ENCODE peak calls at places on chromosome 17, in five cellular contexts. One of them, this sample, is unnamed. For H3K36me3 and H3K4me1, the result is how much of the 10 kb centered on the place peaks cover.

GRCh38 chr17:1766382-1767135 is 4.7 kb downstream of the SERPINF1 start:
- DNase-seq in vagina: no peak
- DNase-seq in heart right ventricle: peak
- DNase-seq in CD8-positive, alpha-beta memory T cell: no peak
- DNase-seq in pancreas: no peak
- DNase-seq in this sample: peak

GRCh38 chr17:77499699-77500435 is 359.1 kb downstream of the SEC14L1 start:
- DNase-seq in vagina: no peak
- DNase-seq in heart right ventricle: no peak
- DNase-seq in CD8-positive, alpha-beta memory T cell: no peak
- DNase-seq in pancreas: peak
- DNase-seq in this sample: peak

GRCh38 chr17:38469875-38470274 is 41.6 kb downstream of the ARHGAP23 start:
- DNase-seq in vagina: no peak
- DNase-seq in heart right ventricle: no peak
- DNase-seq in CD8-positive, alpha-beta memory T cell: no peak
- DNase-seq in pancreas: no peak
- DNase-seq in this sample: no peak

GRCh38 chr17:48567646-48568354 is 10.3 kb downstream of the HOXB4 start:
- DNase-seq in vagina: no peak
- DNase-seq in heart right ventricle: no peak
- DNase-seq in CD8-positive, alpha-beta memory T cell: no peak
- DNase-seq in pancreas: no peak
- DNase-seq in this sample: no peak

GRCh38 chr17:69561462-69561861 is 147.0 kb downstream of the MAP2K6 start:
- DNase-seq in vagina: no peak
- DNase-seq in heart right ventricle: no peak
- DNase-seq in CD8-positive, alpha-beta memory T cell: no peak
- DNase-seq in pancreas: no peak
- DNase-seq in this sample: no peak

GRCh38 chr17:76726231-76726765 is at the start of gene JMJD6:
- DNase-seq in vagina: no peak
- DNase-seq in heart right ventricle: peak
- DNase-seq in CD8-positive, alpha-beta memory T cell: no peak
- DNase-seq in pancreas: peak
- DNase-seq in this sample: peak

GRCh38 chr17:77254961-77255741 is 114.4 kb downstream of the SEC14L1 start:
- DNase-seq in vagina: no peak
- DNase-seq in heart right ventricle: no peak
- DNase-seq in CD8-positive, alpha-beta memory T cell: no peak
- DNase-seq in pancreas: peak
- DNase-seq in this sample: peak

GRCh38 chr17:31074772-31075538 is 19.8 kb upstream of the NF1 start:
- DNase-seq in vagina: no peak
- DNase-seq in heart right ventricle: no peak
- DNase-seq in CD8-positive, alpha-beta memory T cell: no peak
- DNase-seq in pancreas: no peak
- DNase-seq in this sample: no peak

GRCh38 chr17:37671028-37671812 is 28.0 kb upstream of the DDX52 start:
- DNase-seq in vagina: peak
- DNase-seq in heart right ventricle: no peak
- DNase-seq in CD8-positive, alpha-beta memory T cell: no peak
- DNase-seq in pancreas: no peak
- DNase-seq in this sample: no peak

GRCh38 chr17:21283482-21284318 is 811 bp upstream of the MAP2K3 start:
- DNase-seq in vagina: no peak
- DNase-seq in heart right ventricle: no peak
- DNase-seq in CD8-positive, alpha-beta memory T cell: no peak
- DNase-seq in pancreas: peak
- DNase-seq in this sample: peak

GRCh38 chr17:12510535-12510934 is 155.2 kb upstream of the MYOCD start:
- DNase-seq in vagina: no peak
- DNase-seq in heart right ventricle: no peak
- DNase-seq in CD8-positive, alpha-beta memory T cell: no peak
- DNase-seq in pancreas: no peak
- DNase-seq in this sample: no peak

GRCh38 chr17:30950669-30951399 is 20.0 kb upstream of the RNF135 start:
- DNase-seq in vagina: no peak
- DNase-seq in heart right ventricle: peak
- DNase-seq in CD8-positive, alpha-beta memory T cell: no peak
- DNase-seq in pancreas: peak
- DNase-seq in this sample: peak

DNA sequence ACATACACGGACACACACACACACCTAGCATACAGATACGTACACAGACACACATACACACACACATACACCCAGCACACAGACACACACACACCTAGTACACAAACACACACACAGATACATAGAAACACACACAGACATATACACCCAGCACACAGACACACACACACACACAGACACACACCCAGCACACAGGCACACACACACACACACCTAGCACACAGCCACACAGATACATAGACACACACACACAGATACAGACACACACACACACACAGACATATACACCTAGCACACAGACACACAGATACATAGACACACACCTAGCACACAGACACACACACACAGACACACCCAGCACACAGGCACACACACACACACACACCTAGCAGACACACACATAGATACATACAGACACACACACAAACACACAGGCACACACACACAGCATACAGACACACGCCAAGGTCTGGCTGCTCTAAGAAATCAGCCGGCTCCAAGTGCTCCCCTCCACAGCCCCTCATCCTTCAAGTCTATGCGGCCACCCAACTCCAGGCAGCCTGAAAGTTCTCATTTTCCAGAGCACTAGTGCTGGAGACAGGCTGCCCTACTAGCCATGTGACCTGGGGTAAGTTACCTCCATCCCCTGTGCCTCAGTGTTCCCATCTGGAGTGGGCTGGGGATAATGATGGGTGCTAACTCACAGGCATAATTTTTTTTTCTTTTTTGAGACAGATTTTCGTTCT is 13.2 kb downstream of the NR1D1 start:
- DNase-seq in vagina: no peak
- DNase-seq in heart right ventricle: no peak
- DNase-seq in CD8-positive, alpha-beta memory T cell: no peak
- DNase-seq in pancreas: no peak
- DNase-seq in this sample: peak
- H3K36me3 ChIP-seq in vagina: half or more
- H3K36me3 ChIP-seq in heart right ventricle: half or more
- H3K36me3 ChIP-seq in CD8-positive, alpha-beta memory T cell: under half
- H3K36me3 ChIP-seq in pancreas: under half
- H3K36me3 ChIP-seq in this sample: half or more

GRCh38 chr17:50682938-50683337 is 24.8 kb downstream of the ANKRD40 start:
- DNase-seq in vagina: no peak
- DNase-seq in heart right ventricle: no peak
- DNase-seq in CD8-positive, alpha-beta memory T cell: no peak
- DNase-seq in pancreas: no peak
- DNase-seq in this sample: no peak
- H3K4me1 ChIP-seq in vagina: under half
- H3K4me1 ChIP-seq in heart right ventricle: under half
- H3K4me1 ChIP-seq in CD8-positive, alpha-beta memory T cell: under half
- H3K4me1 ChIP-seq in pancreas: under half
- H3K4me1 ChIP-seq in this sample: under half

GRCh38 chr17:65236321-65236720 is 99.2 kb downstream of the RGS9 start:
- DNase-seq in vagina: no peak
- DNase-seq in heart right ventricle: no peak
- DNase-seq in CD8-positive, alpha-beta memory T cell: no peak
- DNase-seq in pancreas: no peak
- DNase-seq in this sample: no peak
- H3K36me3 ChIP-seq in vagina: under half
- H3K36me3 ChIP-seq in heart right ventricle: under half
- H3K36me3 ChIP-seq in CD8-positive, alpha-beta memory T cell: under half
- H3K36me3 ChIP-seq in pancreas: under half
- H3K36me3 ChIP-seq in this sample: under half

DNA sequence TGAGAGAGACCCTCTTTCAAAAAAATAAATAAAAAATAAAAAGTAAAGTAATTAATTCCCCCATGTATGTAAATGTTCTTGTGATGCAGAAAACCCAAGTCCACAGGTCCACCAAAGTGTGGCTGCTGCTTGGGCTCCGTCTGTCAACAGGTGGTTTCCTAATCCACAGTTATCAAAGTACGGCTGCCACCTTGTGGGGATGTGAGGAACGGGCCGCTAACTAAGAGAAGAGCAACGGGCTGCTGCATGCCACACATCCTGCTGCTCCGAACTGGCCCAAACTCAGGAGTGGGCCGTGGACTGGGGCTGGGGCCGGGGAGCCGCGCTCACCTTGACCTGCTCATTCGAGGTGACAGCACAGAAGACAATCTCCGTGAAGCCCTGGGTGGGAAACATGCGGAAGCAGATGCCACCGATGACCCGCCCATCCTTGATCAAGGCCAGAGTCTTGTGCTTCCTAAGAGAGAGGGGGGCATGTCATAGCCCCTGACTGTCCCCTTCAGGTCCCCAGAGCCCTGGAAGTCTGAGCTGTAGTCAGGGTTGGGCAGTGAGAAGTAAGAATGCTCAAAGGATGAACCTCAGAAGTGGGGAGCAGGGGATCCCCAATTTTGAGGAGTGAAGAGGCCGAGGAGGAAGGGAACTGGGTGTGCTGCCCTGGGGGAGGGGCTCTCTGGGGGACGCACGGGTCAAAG is 4.3 kb downstream of the KAT2A start:
- DNase-seq in vagina: no peak
- DNase-seq in heart right ventricle: peak
- DNase-seq in CD8-positive, alpha-beta memory T cell: peak
- DNase-seq in pancreas: peak
- DNase-seq in this sample: peak
- H3K4me1 ChIP-seq in vagina: under half
- H3K4me1 ChIP-seq in heart right ventricle: under half
- H3K4me1 ChIP-seq in CD8-positive, alpha-beta memory T cell: under half
- H3K4me1 ChIP-seq in pancreas: under half
- H3K4me1 ChIP-seq in this sample: under half